ENCODE peak calls at places on chromosomes 2 and 18, in seven cellular contexts. One of them, this sample, is unnamed.

GRCh38 chr18:2547477-2548087 is 23.7 kb downstream of the METTL4 start:
- DNase-seq in gastrocnemius medialis: no peak
- DNase-seq in HepG2: peak; percentile 20
- DNase-seq in body of pancreas: no peak
- DNase-seq in prostate gland: no peak
- DNase-seq in A549: no peak
- DNase-seq in IMR-90: peak; percentile 71
- DNase-seq in this sample: no peak

GRCh38 chr2:142694282-142694681 is 183.2 kb upstream of the KYNU start:
- DNase-seq in HepG2: no peak
- DNase-seq in body of pancreas: no peak
- DNase-seq in gastrocnemius medialis: no peak
- DNase-seq in prostate gland: no peak
- DNase-seq in IMR-90: no peak
- DNase-seq in A549: no peak
- DNase-seq in this sample: no peak

GRCh38 chr18:27404855-27405254 is 219.7 kb upstream of the CHST9 start:
- DNase-seq in body of pancreas: no peak
- DNase-seq in gastrocnemius medialis: no peak
- DNase-seq in HepG2: no peak
- DNase-seq in A549: no peak
- DNase-seq in IMR-90: no peak
- DNase-seq in prostate gland: no peak
- DNase-seq in this sample: no peak

GRCh38 chr2:209918251-209918650 is 84.2 kb upstream of the RPE start:
- DNase-seq in body of pancreas: no peak
- DNase-seq in HepG2: no peak
- DNase-seq in A549: no peak
- DNase-seq in IMR-90: no peak
- DNase-seq in prostate gland: no peak
- DNase-seq in gastrocnemius medialis: no peak
- DNase-seq in this sample: no peak

GRCh38 chr18:75132471-75132870 is 76.5 kb downstream of the PTGR3 start:
- DNase-seq in IMR-90: no peak
- DNase-seq in HepG2: no peak
- DNase-seq in gastrocnemius medialis: no peak
- DNase-seq in A549: no peak
- DNase-seq in body of pancreas: no peak
- DNase-seq in prostate gland: no peak
- DNase-seq in this sample: no peak

GRCh38 chr2:12325806-12326205 is 390.9 kb upstream of the TRIB2 start:
- DNase-seq in prostate gland: no peak
- DNase-seq in A549: no peak
- DNase-seq in gastrocnemius medialis: no peak
- DNase-seq in body of pancreas: peak; percentile 46
- DNase-seq in IMR-90: peak; percentile 65
- DNase-seq in HepG2: no peak
- DNase-seq in this sample: no peak

GRCh38 chr2:191901031-191901430 is 54.1 kb upstream of the CAVIN2 start:
- DNase-seq in IMR-90: no peak
- DNase-seq in prostate gland: no peak
- DNase-seq in HepG2: no peak
- DNase-seq in gastrocnemius medialis: no peak
- DNase-seq in A549: no peak
- DNase-seq in body of pancreas: no peak
- DNase-seq in this sample: no peak

GRCh38 chr18:80245781-80246655 is 1.3 kb downstream of the PARD6G start:
- DNase-seq in A549: no peak
- DNase-seq in prostate gland: peak; percentile 55
- DNase-seq in body of pancreas: no peak
- DNase-seq in gastrocnemius medialis: no peak
- DNase-seq in IMR-90: no peak
- DNase-seq in HepG2: no peak
- DNase-seq in this sample: no peak

GRCh38 chr18:50313031-50313607 is 25.6 kb upstream of the CXXC1 start:
- DNase-seq in A549: no peak
- DNase-seq in HepG2: no peak
- DNase-seq in gastrocnemius medialis: no peak
- DNase-seq in IMR-90: no peak
- DNase-seq in prostate gland: no peak
- DNase-seq in body of pancreas: no peak
- DNase-seq in this sample: no peak

GRCh38 chr2:22002066-22002465 is 878.3 kb downstream of the TDRD15 start:
- DNase-seq in prostate gland: no peak
- DNase-seq in gastrocnemius medialis: no peak
- DNase-seq in IMR-90: no peak
- DNase-seq in HepG2: no peak
- DNase-seq in A549: no peak
- DNase-seq in body of pancreas: no peak
- DNase-seq in this sample: no peak

GRCh38 chr2:45649855-45650806 is 1.3 kb upstream of the PRKCE start:
- DNase-seq in body of pancreas: peak; percentile 82
- DNase-seq in A549: peak; percentile 74
- DNase-seq in IMR-90: peak; percentile 33
- DNase-seq in prostate gland: peak; percentile 80
- DNase-seq in gastrocnemius medialis: peak; percentile 71
- DNase-seq in HepG2: peak; percentile 64
- DNase-seq in this sample: no peak

GRCh38 chr18:77530732-77531131 is 281.1 kb downstream of the GALR1 start:
- DNase-seq in A549: no peak
- DNase-seq in body of pancreas: no peak
- DNase-seq in HepG2: no peak
- DNase-seq in IMR-90: no peak
- DNase-seq in gastrocnemius medialis: no peak
- DNase-seq in prostate gland: no peak
- DNase-seq in this sample: no peak

GRCh38 chr2:7539077-7539476 is 621.9 kb downstream of the RNF144A start:
- DNase-seq in A549: no peak
- DNase-seq in HepG2: no peak
- DNase-seq in IMR-90: no peak
- DNase-seq in prostate gland: no peak
- DNase-seq in gastrocnemius medialis: no peak
- DNase-seq in body of pancreas: no peak
- DNase-seq in this sample: no peak

GRCh38 chr2:3630631-3631030 is 27.4 kb upstream of the ALLC start:
- DNase-seq in gastrocnemius medialis: no peak
- DNase-seq in HepG2: no peak
- DNase-seq in IMR-90: no peak
- DNase-seq in body of pancreas: no peak
- DNase-seq in prostate gland: no peak
- DNase-seq in A549: no peak
- DNase-seq in this sample: no peak

GRCh38 chr18:59554796-59555195 is 142.4 kb downstream of the CCBE1 start:
- DNase-seq in A549: no peak
- DNase-seq in HepG2: no peak
- DNase-seq in body of pancreas: no peak
- DNase-seq in prostate gland: no peak
- DNase-seq in gastrocnemius medialis: no peak
- DNase-seq in IMR-90: no peak
- DNase-seq in this sample: no peak

GRCh38 chr2:1625281-1626001 is 118.9 kb downstream of the PXDN start:
- DNase-seq in HepG2: no peak
- DNase-seq in prostate gland: peak; percentile 87
- DNase-seq in gastrocnemius medialis: no peak
- DNase-seq in body of pancreas: no peak
- DNase-seq in IMR-90: peak; percentile 82
- DNase-seq in A549: peak; percentile 40
- DNase-seq in this sample: no peak

GRCh38 chr2:238573065-238573778 is 146.5 kb downstream of the ASB1 start:
- DNase-seq in prostate gland: no peak
- DNase-seq in gastrocnemius medialis: no peak
- DNase-seq in A549: peak; percentile 49
- DNase-seq in HepG2: peak; percentile 34
- DNase-seq in IMR-90: no peak
- DNase-seq in body of pancreas: peak; percentile 17
- DNase-seq in this sample: peak; percentile 63

GRCh38 chr2:38709515-38710194 is 41.5 kb downstream of the SRSF7 start:
- DNase-seq in body of pancreas: no peak
- DNase-seq in A549: no peak
- DNase-seq in HepG2: no peak
- DNase-seq in IMR-90: no peak
- DNase-seq in prostate gland: no peak
- DNase-seq in gastrocnemius medialis: no peak
- DNase-seq in this sample: no peak

GRCh38 chr18:70420151-70420898 is 131.5 kb downstream of the SOCS6 start:
- DNase-seq in gastrocnemius medialis: no peak
- DNase-seq in body of pancreas: no peak
- DNase-seq in IMR-90: peak; percentile 71
- DNase-seq in A549: no peak
- DNase-seq in prostate gland: no peak
- DNase-seq in HepG2: peak; percentile 74
- DNase-seq in this sample: no peak

GRCh38 chr2:207157162-207157481 is 8.6 kb downstream of the KLF7 start:
- DNase-seq in gastrocnemius medialis: no peak
- DNase-seq in A549: no peak
- DNase-seq in HepG2: no peak
- DNase-seq in prostate gland: no peak
- DNase-seq in IMR-90: no peak
- DNase-seq in body of pancreas: no peak
- DNase-seq in this sample: no peak

GRCh38 chr18:75334869-75335268 is 92.6 kb downstream of the SMIM21 start:
- DNase-seq in IMR-90: no peak
- DNase-seq in A549: no peak
- DNase-seq in gastrocnemius medialis: no peak
- DNase-seq in prostate gland: no peak
- DNase-seq in HepG2: no peak
- DNase-seq in body of pancreas: no peak
- DNase-seq in this sample: no peak

GRCh38 chr2:64888591-64889309 is 100.4 kb upstream of the SLC1A4 start:
- DNase-seq in A549: peak; percentile 83
- DNase-seq in HepG2: peak; percentile 74
- DNase-seq in gastrocnemius medialis: no peak
- DNase-seq in IMR-90: peak; percentile 55
- DNase-seq in body of pancreas: no peak
- DNase-seq in prostate gland: no peak
- DNase-seq in this sample: no peak

GRCh38 chr2:129923265-129924141 is 56.0 kb upstream of the RAB6C start:
- DNase-seq in IMR-90: peak; percentile 37
- DNase-seq in HepG2: peak; percentile 70
- DNase-seq in body of pancreas: peak; percentile 63
- DNase-seq in prostate gland: peak; percentile 28
- DNase-seq in gastrocnemius medialis: no peak
- DNase-seq in A549: no peak
- DNase-seq in this sample: no peak

GRCh38 chr2:53911434-53912189 is 51.8 kb upstream of the GPR75 start:
- DNase-seq in HepG2: no peak
- DNase-seq in prostate gland: no peak
- DNase-seq in A549: no peak
- DNase-seq in body of pancreas: no peak
- DNase-seq in IMR-90: peak; percentile 7
- DNase-seq in gastrocnemius medialis: no peak
- DNase-seq in this sample: no peak

GRCh38 chr18:13871701-13872100 is 43.6 kb downstream of the MC2R start:
- DNase-seq in body of pancreas: no peak
- DNase-seq in IMR-90: no peak
- DNase-seq in prostate gland: no peak
- DNase-seq in gastrocnemius medialis: no peak
- DNase-seq in A549: no peak
- DNase-seq in HepG2: no peak
- DNase-seq in this sample: no peak

GRCh38 chr18:58788470-58788869 is 76.2 kb upstream of the ZNF532 start:
- DNase-seq in IMR-90: no peak
- DNase-seq in gastrocnemius medialis: no peak
- DNase-seq in body of pancreas: no peak
- DNase-seq in A549: no peak
- DNase-seq in prostate gland: no peak
- DNase-seq in HepG2: no peak
- DNase-seq in this sample: no peak

DNA sequence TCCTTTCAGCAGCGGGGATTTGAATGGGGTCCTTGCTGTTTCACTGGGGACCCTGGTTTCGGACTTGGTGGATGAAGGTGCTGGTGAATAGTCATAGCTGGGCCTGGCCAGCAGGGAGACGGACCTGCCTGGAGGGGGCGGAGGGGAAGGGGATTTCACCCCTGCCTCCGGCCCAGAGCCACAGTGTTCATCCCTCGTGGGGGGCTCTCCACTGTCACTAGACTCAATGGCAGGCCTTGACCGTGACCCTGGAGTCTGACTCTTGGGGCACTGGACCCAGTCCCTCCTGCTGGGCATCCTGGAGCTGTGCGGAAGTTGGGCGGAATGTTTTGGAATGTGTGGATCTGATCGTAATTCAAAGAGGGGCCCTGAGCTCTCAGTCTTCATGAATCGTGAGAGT is 113.9 kb upstream of the LYPD1 start:
- DNase-seq in IMR-90: no peak
- DNase-seq in HepG2: no peak
- DNase-seq in gastrocnemius medialis: no peak
- DNase-seq in prostate gland: no peak
- DNase-seq in A549: no peak
- DNase-seq in body of pancreas: no peak
- DNase-seq in this sample: no peak
- TF ChIP-seq POLR2A in IMR-90: no peak
- TF ChIP-seq POLR2A in HepG2: no peak
- TF ChIP-seq POLR2A in gastrocnemius medialis: no peak
- TF ChIP-seq POLR2A in prostate gland: no peak
- TF ChIP-seq POLR2A in A549: no peak
- TF ChIP-seq POLR2A in body of pancreas: no peak
- TF ChIP-seq POLR2A in this sample: no peak

GRCh38 chr2:159712194-159712928 is at the start of gene MARCHF7:
- DNase-seq in HepG2: peak; percentile 95
- DNase-seq in prostate gland: peak; percentile 94
- DNase-seq in body of pancreas: peak; percentile 96
- DNase-seq in A549: peak; percentile 89
- DNase-seq in gastrocnemius medialis: peak; percentile 95
- DNase-seq in IMR-90: peak; percentile 95
- DNase-seq in this sample: peak; percentile 94
- TF ChIP-seq POLR2A in HepG2: peak; percentile 98
- TF ChIP-seq POLR2A in prostate gland: peak; percentile 90
- TF ChIP-seq POLR2A in body of pancreas: peak; percentile 94
- TF ChIP-seq POLR2A in A549: peak; percentile 89
- TF ChIP-seq POLR2A in gastrocnemius medialis: peak; percentile 95
- TF ChIP-seq POLR2A in IMR-90: peak; percentile 97
- TF ChIP-seq POLR2A in this sample: peak; percentile 95

GRCh38 chr2:36438454-36438977 is 82.9 kb downstream of the CRIM1 start:
- DNase-seq in gastrocnemius medialis: no peak
- DNase-seq in body of pancreas: no peak
- DNase-seq in HepG2: no peak
- DNase-seq in A549: peak; percentile 84
- DNase-seq in prostate gland: no peak
- DNase-seq in IMR-90: peak; percentile 99
- DNase-seq in this sample: no peak
- TF ChIP-seq POLR2A in gastrocnemius medialis: no peak
- TF ChIP-seq POLR2A in body of pancreas: no peak
- TF ChIP-seq POLR2A in HepG2: no peak
- TF ChIP-seq POLR2A in A549: no peak
- TF ChIP-seq POLR2A in prostate gland: no peak
- TF ChIP-seq POLR2A in IMR-90: peak; percentile 28
- TF ChIP-seq POLR2A in this sample: no peak

GRCh38 chr2:73740767-73741166 is 3.6 kb upstream of the TPRKB start:
- DNase-seq in A549: no peak
- DNase-seq in body of pancreas: no peak
- DNase-seq in prostate gland: no peak
- DNase-seq in HepG2: no peak
- DNase-seq in gastrocnemius medialis: no peak
- DNase-seq in IMR-90: no peak
- DNase-seq in this sample: no peak

GRCh38 chr2:73739101-73739500 is 2.0 kb upstream of the TPRKB start:
- DNase-seq in prostate gland: peak; percentile 30
- DNase-seq in HepG2: no peak
- DNase-seq in IMR-90: no peak
- DNase-seq in gastrocnemius medialis: no peak
- DNase-seq in body of pancreas: no peak
- DNase-seq in A549: no peak
- DNase-seq in this sample: no peak

GRCh38 chr2:73736378-73736777 is 767 bp downstream of the TPRKB start:
- DNase-seq in gastrocnemius medialis: no peak
- DNase-seq in prostate gland: no peak
- DNase-seq in body of pancreas: no peak
- DNase-seq in IMR-90: no peak
- DNase-seq in A549: no peak
- DNase-seq in HepG2: no peak
- DNase-seq in this sample: no peak

GRCh38 chr2:73736855-73737779 is at the start of gene TPRKB:
- DNase-seq in prostate gland: peak; percentile 93
- DNase-seq in IMR-90: peak; percentile 97
- DNase-seq in body of pancreas: peak; percentile 97
- DNase-seq in A549: peak; percentile 100
- DNase-seq in HepG2: peak; percentile 97
- DNase-seq in gastrocnemius medialis: peak; percentile 96
- DNase-seq in this sample: peak; percentile 94
- TF ChIP-seq POLR2A in prostate gland: peak; percentile 25
- TF ChIP-seq POLR2A in IMR-90: peak; percentile 48
- TF ChIP-seq POLR2A in body of pancreas: no peak
- TF ChIP-seq POLR2A in A549: peak; percentile 40
- TF ChIP-seq POLR2A in HepG2: peak; percentile 73
- TF ChIP-seq POLR2A in gastrocnemius medialis: peak; percentile 58
- TF ChIP-seq POLR2A in this sample: peak; percentile 71